ENCODE peak calls at places on chromosomes 4 and X, in six cellular contexts. R is brain microvascular endothelial cell; Y is endodermal cell; F is foreskin fibroblast; A is heart right ventricle; P is CD8-positive, alpha-beta T cell. W is an unnamed sample.

GRCh38 chr4:8306511-8307021 is 37.0 kb downstream of the HTRA3 start:
- DNase-seq in R (no peak), Y (peak), F (peak), A (no peak), P (no peak), W (no peak)

GRCh38 chrX:83508006-83508405 is at the start of gene POU3F4:
- DNase-seq in R (no peak), Y (peak), F (no peak), A (no peak), P (no peak), W (no peak)

GRCh38 chr4:36841583-36842326 is 402.8 kb upstream of the NWD2 start:
- DNase-seq in R (no peak), Y (no peak), F (no peak), A (no peak), P (no peak), W (no peak)

GRCh38 chr4:75699299-75699698 is 25.1 kb upstream of the USO1 start:
- DNase-seq in R (no peak), Y (no peak), F (no peak), A (no peak), P (no peak), W (no peak)

GRCh38 chr4:151687021-151687640 is 73.7 kb downstream of the GATB start:
- DNase-seq in R (no peak), Y (no peak), F (no peak), A (no peak), P (no peak), W (no peak)

GRCh38 chr4:17142232-17142711 is 243.8 kb upstream of the LDB2 start:
- DNase-seq in R (peak), Y (no peak), F (peak), A (no peak), P (no peak), W (peak)

GRCh38 chr4:120156115-120156718 is 89.6 kb upstream of the MAD2L1 start:
- DNase-seq in R (peak), Y (no peak), F (peak), A (peak), P (no peak), W (peak)

GRCh38 chrX:121598356-121598755 is 550.9 kb downstream of the GLUD2 start:
- DNase-seq in R (no peak), Y (no peak), F (no peak), A (no peak), P (no peak), W (no peak)

GRCh38 chr4:42397635-42398447 is 553 bp downstream of the SHISA3 start:
- DNase-seq in R (no peak), Y (peak), F (peak), A (no peak), P (no peak), W (no peak)

GRCh38 chrX:132071260-132071659 is 48.2 kb downstream of the STK26 start:
- DNase-seq in R (no peak), Y (no peak), F (peak), A (no peak), P (no peak), W (no peak)
- TF ChIP-seq CTCF in R (no peak), Y (peak), F (peak), A (peak), P (peak), W (peak)

GRCh38 chrX:153983321-153983729 is 10.8 kb downstream of the TMEM187 start:
- DNase-seq in R (no peak), Y (no peak), F (no peak), A (no peak), P (no peak), W (no peak)

GRCh38 chrX:153984351-153985178 is 12.0 kb downstream of the TMEM187 start:
- DNase-seq in R (no peak), Y (no peak), F (no peak), A (no peak), P (no peak), W (no peak)

GRCh38 chrX:153981771-153982533 is 9.4 kb downstream of the TMEM187 start:
- DNase-seq in R (no peak), Y (no peak), F (peak), A (no peak), P (peak), W (no peak)

GRCh38 chrX:153981231-153981630 is 8.7 kb downstream of the TMEM187 start:
- DNase-seq in R (no peak), Y (no peak), F (no peak), A (no peak), P (no peak), W (no peak)
- H3K4me3 ChIP-seq in R (no peak), Y (no peak), F (no peak), A (no peak), P (peak), W (no peak)

DNA sequence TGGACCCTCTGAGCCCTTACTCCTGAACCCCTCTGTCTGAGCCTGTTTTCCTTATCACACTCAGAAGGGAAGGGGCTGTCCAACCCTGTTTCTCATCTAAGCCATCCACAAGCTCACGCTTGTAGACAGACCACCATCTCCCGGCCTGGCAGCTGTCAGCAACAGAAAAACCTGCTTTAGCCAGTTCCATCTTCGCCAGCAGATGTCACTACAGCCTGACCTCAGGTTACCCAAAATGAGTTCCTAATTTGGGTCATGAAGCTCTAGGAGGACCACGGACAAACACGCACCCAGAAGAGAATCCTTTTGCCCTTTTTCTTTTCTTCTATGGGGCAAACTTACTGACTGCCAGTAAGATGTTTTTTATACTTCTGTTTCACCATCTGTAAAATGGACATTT is 445.4 kb downstream of the BCOR start:
- DNase-seq in R (no peak), Y (peak), F (peak), A (no peak), P (no peak), W (no peak)
- TF ChIP-seq CTCF in R (peak), Y (peak), F (peak), A (peak), P (no peak), W (peak)

GRCh38 chr4:31023109-31023508 is 302.9 kb downstream of the PCDH7 start:
- DNase-seq in R (no peak), Y (no peak), F (no peak), A (no peak), P (no peak), W (no peak)
- H3K4me3 ChIP-seq in R (no peak), Y (no peak), F (no peak), A (no peak), P (no peak), W (no peak)

GRCh38 chrX:139933904-139934303 is 1.1 kb upstream of the ATP11C start:
- DNase-seq in R (no peak), Y (no peak), F (no peak), A (no peak), P (no peak), W (no peak)

GRCh38 chrX:139931646-139932076 is 1.2 kb downstream of the ATP11C start:
- DNase-seq in R (no peak), Y (peak), F (no peak), A (no peak), P (no peak), W (no peak)

GRCh38 chrX:139932077-139932900 is 564 bp downstream of the ATP11C start:
- DNase-seq in R (no peak), Y (no peak), F (peak), A (peak), P (peak), W (no peak)

GRCh38 chrX:139932901-139933796 is at the start of gene ATP11C:
- DNase-seq in R (peak), Y (peak), F (peak), A (peak), P (peak), W (no peak)

DNA sequence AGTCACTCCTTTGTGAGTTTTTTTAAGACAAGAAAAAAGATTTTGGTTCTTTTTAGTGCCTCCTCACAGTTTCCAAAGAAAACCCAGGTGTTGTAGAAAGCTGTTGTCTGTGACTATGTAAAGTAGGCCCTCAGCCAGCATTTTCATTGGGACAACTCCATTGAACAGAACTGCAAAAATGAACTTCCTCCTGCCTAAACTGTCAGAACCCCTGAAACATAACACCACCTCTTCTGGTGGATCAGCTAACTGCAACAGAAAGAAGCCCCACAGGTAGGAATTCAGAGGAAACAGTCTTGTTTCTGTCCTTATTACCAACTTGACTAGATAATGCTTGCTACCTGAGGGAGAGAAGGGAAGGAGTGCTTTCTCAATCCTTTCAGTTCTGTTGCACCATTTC is 3.4 kb upstream of the ATP11C start:
- DNase-seq in R (no peak), Y (no peak), F (no peak), A (no peak), P (no peak), W (no peak)
- TF ChIP-seq CTCF in R (no peak), Y (peak), F (no peak), A (no peak), P (no peak), W (peak)

DNA sequence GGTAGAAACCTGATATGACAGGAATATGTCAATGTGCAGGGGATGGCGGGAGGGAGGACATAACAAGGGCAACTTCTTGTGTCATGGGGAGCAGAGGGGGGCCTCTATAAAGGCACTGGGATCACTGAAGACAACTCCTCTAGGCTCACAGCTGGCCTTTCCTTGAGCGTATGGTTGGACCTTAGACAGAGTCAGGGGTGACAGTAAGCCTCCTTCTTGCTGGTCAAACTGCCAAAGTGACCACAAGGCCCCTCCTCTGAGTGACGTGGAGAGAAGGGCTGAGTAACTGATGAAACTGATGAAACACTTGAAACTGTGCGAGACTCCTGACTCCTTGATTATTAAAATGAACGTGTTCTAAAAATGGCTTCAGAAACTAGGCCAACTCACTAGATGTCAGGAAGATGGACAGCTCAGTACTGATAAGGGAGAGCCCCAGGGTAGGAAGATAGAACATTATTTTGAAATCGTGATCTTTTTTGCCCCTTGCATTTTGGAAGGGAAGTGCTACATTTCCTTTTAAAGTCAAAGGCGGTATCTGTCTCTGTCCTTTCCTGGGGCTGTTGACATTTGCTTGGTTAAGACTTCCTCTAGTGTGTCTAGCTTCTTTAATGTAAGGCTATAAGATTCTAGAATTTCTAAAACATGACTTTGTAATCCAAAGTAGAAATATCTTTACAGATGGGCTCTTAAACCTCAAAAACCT is 1.6 kb downstream of the RAB33A start:
- DNase-seq in R (peak), Y (no peak), F (peak), A (peak), P (peak), W (peak)
- H3K4me3 ChIP-seq in R (no peak), Y (no peak), F (peak), A (no peak), P (peak), W (peak)

GRCh38 chr4:56668267-56668666 is 12.8 kb downstream of the HOPX start:
- DNase-seq in R (no peak), Y (peak), F (no peak), A (no peak), P (no peak), W (no peak)
- TF ChIP-seq CTCF in R (peak), Y (peak), F (no peak), A (peak), P (no peak), W (peak)

DNA sequence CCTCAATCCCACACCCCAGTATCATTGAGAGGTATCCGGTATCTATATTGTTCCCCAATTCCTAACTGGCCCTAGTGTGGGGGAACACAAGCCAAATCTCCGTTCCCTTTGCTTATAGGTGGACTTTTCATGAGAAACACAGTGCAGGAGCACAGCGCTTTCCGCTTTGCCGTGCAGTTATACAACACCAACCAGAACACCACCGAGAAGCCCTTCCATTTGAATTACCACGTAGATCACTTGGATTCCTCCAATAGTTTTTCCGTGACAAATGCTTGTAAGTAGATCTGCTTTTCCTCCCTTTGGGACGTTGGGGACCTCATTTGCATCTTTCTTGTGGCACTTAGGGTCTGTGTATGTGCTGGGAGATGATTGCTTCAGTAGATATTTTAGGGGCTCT is 1.6 kb downstream of the GRIA3 start:
- DNase-seq in R (no peak), Y (no peak), F (peak), A (no peak), P (no peak), W (no peak)
- H3K4me3 ChIP-seq in R (peak), Y (peak), F (peak), A (peak), P (no peak), W (no peak)

DNA sequence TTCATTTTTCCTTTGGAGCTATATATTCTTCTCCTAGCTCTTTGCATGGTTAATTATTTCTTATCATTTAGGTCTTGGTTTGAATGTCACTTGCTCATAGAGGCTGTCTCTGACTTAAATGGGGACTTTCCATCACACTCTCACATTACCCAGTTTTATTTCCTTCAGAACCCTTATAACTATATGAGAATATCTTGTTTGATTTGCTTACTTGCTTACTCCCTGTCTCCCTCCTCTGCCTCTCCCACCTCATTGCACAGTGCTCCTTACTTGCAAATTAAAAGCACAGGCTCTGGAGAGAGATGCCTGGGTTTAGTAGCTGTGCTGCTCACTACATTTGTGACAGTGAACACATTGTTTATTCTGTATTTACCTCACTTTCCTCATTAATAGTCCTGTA is 174.6 kb downstream of the SOWAHB start:
- DNase-seq in R (no peak), Y (no peak), F (peak), A (no peak), P (no peak), W (no peak)
- TF ChIP-seq CTCF in R (peak), Y (no peak), F (peak), A (no peak), P (no peak), W (peak)

W was measured in retinal pigment epithelial cell.